ENCODE peak calls at places on chromosomes 11 and 22, in seven cellular contexts. W is GM20000; K is lower leg skin; N is activated CD8-positive, alpha-beta T cell treated with anti-CD3 and anti-CD28 coated beads for 36 hours; H is astrocyte of the spinal cord; Y is MCF 10A; P is CD4-positive, alpha-beta T cell. Q is an unnamed sample.

GRCh38 chr11:112770487-112770886 is 190.7 kb upstream of the NCAM1 start:
- DNase-seq in W (no peak), K (no peak), N (no peak), H (no peak), Y (no peak), P (no peak), Q (no peak)

GRCh38 chr22:29726512-29727247 is 6.9 kb downstream of the CABP7 start:
- DNase-seq in W (no peak), K (no peak), N (no peak), H (no peak), Y (no peak), P (no peak), Q (no peak)

GRCh38 chr11:134580635-134581025 is 168.6 kb upstream of the B3GAT1 start:
- DNase-seq in W (no peak), K (no peak), N (no peak), H (no peak), Y (no peak), P (no peak), Q (no peak)

GRCh38 chr11:129939510-129939909 is 44.1 kb upstream of the NFRKB start:
- DNase-seq in W (no peak), K (no peak), N (no peak), H (no peak), Y (no peak), P (no peak), Q (no peak)

GRCh38 chr22:21032843-21033688 is 705 bp upstream of the SLC7A4 start:
- DNase-seq in W (no peak), K (no peak), N (no peak), H (no peak), Y (no peak), P (no peak), Q (no peak)

GRCh38 chr11:65553301-65554001 is 4.7 kb downstream of the LTBP3 start:
- DNase-seq in W (peak), K (no peak), N (peak), H (no peak), Y (no peak), P (peak), Q (no peak)

GRCh38 chr22:37349043-37349814 is 66.9 kb downstream of the CYTH4 start:
- DNase-seq in W (no peak), K (no peak), N (no peak), H (no peak), Y (no peak), P (no peak), Q (no peak)

GRCh38 chr22:44888491-44888941 is 121.3 kb downstream of the PHF21B start:
- DNase-seq in W (no peak), K (no peak), N (no peak), H (no peak), Y (no peak), P (no peak), Q (no peak)

GRCh38 chr11:41044747-41045146 is 414.7 kb downstream of the LRRC4C start:
- DNase-seq in W (no peak), K (no peak), N (no peak), H (no peak), Y (no peak), P (no peak), Q (no peak)

GRCh38 chr11:96696736-96697135 is 306.9 kb downstream of the JRKL start:
- DNase-seq in W (no peak), K (no peak), N (no peak), H (no peak), Y (no peak), P (no peak), Q (no peak)

GRCh38 chr11:27625347-27625912 is 74.8 kb downstream of the BDNF start:
- DNase-seq in W (no peak), K (no peak), N (no peak), H (no peak), Y (no peak), P (no peak), Q (no peak)

GRCh38 chr22:46471901-46472721 is 65.3 kb downstream of the CELSR1 start:
- DNase-seq in W (no peak), K (no peak), N (no peak), H (no peak), Y (no peak), P (no peak), Q (no peak)

GRCh38 chr22:21968452-21969129 is 14.0 kb downstream of the TOP3B start:
- DNase-seq in W (no peak), K (no peak), N (no peak), H (no peak), Y (no peak), P (no peak), Q (no peak)

GRCh38 chr22:19121631-19122142 is 525 bp downstream of the DGCR2 start:
- DNase-seq in W (peak), K (peak), N (peak), H (no peak), Y (peak), P (peak), Q (peak)

GRCh38 chr11:119144825-119145476 is 3.9 kb upstream of the ABCG4 start:
- DNase-seq in W (peak), K (peak), N (peak), H (peak), Y (peak), P (peak), Q (peak)
- TF ChIP-seq CTCF in W (peak), K (no peak), N (peak), H (peak), Y (peak), P (peak), Q (peak)

GRCh38 chr11:57320067-57320718 is 4.6 kb downstream of the TNKS1BP1 start:
- DNase-seq in W (no peak), K (no peak), N (no peak), H (no peak), Y (no peak), P (no peak), Q (no peak)
- TF ChIP-seq CTCF in W (no peak), K (no peak), N (no peak), H (no peak), Y (no peak), P (no peak), Q (no peak)

DNA sequence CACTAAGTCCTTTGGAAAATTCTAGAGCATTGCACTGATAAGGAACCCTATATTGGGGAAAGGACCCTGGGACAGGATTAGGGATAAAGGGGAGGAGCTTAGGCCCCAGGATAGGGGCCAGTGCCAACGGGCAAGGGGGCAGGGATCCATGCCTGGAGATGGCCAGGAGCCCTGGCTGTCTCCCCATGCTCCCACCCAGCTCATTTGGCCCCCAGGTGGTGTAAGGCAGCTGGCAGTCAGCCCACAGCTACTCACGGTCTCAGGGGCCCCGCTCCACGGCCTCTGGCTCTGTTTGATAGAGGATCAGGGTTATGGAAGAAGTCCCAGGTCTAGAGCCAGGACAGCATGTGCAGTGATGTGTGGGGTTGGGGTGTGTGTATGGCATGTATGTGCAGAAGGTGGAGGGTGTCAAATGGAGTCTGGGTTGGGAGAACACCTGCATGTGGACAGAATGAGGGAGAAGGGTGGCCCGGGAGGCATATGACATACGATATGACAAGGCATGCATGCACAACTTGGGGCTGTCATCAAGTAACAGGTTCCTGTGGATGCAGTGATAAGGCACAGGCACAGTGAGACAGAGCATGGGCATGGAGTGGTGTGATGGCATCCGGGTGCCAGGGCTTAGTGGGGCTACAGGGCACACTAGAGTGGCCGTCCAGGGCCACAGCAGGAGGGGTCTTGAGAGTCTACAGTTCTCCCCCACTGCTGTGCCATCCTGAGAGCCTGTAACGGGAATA is 18.4 kb upstream of the PDE2A start:
- DNase-seq in W (no peak), K (no peak), N (no peak), H (no peak), Y (no peak), P (no peak), Q (no peak)
- TF ChIP-seq CTCF in W (no peak), K (no peak), N (no peak), H (no peak), Y (no peak), P (no peak), Q (no peak)

GRCh38 chr22:26318975-26319374 is 110.1 kb upstream of the ASPHD2 start:
- DNase-seq in W (no peak), K (no peak), N (no peak), H (no peak), Y (peak), P (no peak), Q (no peak)
- TF ChIP-seq CTCF in W (peak), K (no peak), N (no peak), H (no peak), Y (peak), P (no peak), Q (no peak)

DNA sequence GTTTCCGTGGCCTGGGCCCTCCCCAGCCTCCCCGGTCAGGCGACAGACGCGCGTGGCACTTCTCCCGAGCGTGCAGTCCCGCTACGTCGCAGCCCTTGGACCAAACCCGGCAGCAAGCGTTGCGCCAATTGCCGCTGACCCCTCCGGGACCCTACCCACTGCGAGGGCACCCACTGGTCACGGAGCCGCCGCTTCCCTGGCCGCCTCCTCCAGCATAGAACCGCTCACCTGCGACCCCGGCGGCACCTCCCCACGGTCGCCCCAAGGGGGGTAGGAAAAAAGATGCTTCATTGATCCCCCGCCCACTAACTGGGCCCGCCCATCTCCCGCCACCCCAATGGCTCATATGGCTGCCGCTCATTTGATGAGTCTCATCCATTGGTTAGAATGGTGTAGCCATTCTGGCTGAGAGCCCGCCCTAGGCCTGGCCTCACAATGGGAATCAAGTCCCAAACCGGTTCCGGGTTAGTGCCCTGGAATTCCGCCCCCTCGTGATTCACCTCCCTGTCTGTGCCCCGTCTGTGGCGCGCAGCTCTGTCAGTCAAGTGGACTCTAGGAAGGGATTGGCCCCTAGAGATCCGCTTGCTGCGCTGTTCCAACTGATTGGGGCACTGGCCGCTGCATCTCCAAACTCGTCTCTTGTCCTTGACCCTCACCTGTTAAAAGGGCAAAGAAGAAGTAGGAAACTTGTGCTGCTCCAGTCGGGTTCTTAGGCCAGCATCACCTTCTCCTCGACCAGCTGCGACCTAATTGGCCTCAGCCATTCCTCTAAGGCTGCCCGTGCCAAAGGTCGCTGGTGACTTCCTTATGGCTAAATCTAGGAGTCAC is at the start of gene MSANTD4:
- DNase-seq in W (peak), K (peak), N (peak), H (peak), Y (peak), P (peak), Q (peak)
- TF ChIP-seq CTCF in W (no peak), K (no peak), N (no peak), H (no peak), Y (no peak), P (no peak), Q (no peak)

GRCh38 chr11:92826597-92826996 is 142.9 kb upstream of the MTNR1B start:
- DNase-seq in W (no peak), K (no peak), N (no peak), H (no peak), Y (no peak), P (no peak), Q (no peak)
- TF ChIP-seq CTCF in W (no peak), K (no peak), N (no peak), H (no peak), Y (peak), P (no peak), Q (no peak)

GRCh38 chr11:63912678-63913077 is 4.3 kb downstream of the RCOR2 start:
- DNase-seq in W (peak), K (no peak), N (no peak), H (no peak), Y (no peak), P (no peak), Q (no peak)
- TF ChIP-seq CTCF in W (no peak), K (no peak), N (no peak), H (no peak), Y (no peak), P (no peak), Q (no peak)

DNA sequence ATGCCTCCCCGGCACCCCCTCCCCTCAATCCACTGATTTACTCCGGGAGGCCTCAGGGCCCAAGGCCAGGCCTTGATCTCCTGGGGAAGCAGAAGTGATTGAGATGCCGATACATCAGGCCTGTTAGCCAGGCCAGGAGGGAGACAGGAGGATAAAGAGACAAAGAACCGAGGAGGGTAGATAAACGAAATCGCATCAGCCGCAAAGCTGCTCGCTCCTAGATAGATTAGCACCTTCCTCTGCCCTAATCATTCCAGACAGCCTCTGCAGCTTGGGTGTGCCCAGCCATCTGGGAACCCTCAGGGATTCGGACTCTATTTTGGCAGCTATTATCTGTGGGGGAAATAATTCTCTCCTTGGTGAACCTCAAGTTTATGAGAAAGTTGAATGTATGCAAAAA is 121.2 kb downstream of the ABTB2 start:
- DNase-seq in W (no peak), K (no peak), N (no peak), H (no peak), Y (no peak), P (no peak), Q (no peak)
- TF ChIP-seq CTCF in W (no peak), K (no peak), N (no peak), H (no peak), Y (no peak), P (no peak), Q (no peak)

DNA sequence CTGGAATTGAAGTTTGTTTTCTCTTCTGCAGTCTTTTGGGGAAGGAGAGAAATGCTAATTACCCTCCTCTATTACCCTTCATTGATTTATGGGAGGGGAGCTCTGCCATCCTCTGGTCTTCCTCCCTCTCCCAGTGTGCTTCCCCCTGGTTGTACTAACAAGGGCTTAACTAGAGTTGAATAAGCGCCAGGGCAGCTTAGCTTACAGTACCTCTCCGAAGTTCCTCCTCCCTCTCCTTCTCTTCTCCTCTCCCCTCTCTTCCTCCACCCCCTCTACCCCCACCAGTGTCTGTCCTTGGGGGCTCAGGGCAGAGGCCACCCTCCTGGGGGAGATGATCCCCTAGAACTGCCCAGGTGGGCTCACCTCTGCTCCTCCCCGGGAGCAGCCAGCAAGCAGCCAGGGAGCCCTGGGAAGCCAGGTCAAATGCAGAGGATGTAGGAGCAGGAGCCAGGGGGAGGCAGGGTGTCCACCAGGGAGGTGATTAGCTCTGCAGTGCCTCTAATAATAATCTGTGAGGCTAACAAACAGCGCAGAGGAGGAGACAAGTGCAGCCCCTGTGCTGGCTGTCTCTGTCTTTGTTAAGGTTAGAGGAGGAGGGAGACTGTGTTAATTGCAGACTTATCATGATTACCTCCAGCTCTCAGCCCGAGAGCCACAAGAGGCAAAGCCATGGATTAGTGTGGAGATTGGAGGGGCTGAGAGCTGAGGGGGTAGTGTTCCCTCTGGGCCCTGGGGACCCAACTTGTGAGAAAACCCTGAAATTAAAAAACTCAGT is 191.6 kb upstream of the CADM1 start:
- DNase-seq in W (no peak), K (no peak), N (no peak), H (no peak), Y (no peak), P (no peak), Q (no peak)
- TF ChIP-seq CTCF in W (no peak), K (no peak), N (no peak), H (no peak), Y (no peak), P (no peak), Q (no peak)

GRCh38 chr22:33126881-33127280 is 68.7 kb upstream of the SYN3 start:
- DNase-seq in W (no peak), K (no peak), N (no peak), H (no peak), Y (peak), P (no peak), Q (no peak)
- TF ChIP-seq CTCF in W (no peak), K (no peak), N (no peak), H (no peak), Y (peak), P (no peak), Q (peak)